ENCODE peak calls at places on chromosome 15, in four cellular contexts. One of them, this sample, is unnamed.
A peak's percentile ranks its signal among the peaks of the same experiment; 100 is the strongest.

GRCh38 chr15:76107169-76107568 is 47.4 kb downstream of the TMEM266 start:
- DNase-seq in IMR-90: no peak
- DNase-seq in GM23338: no peak
- DNase-seq in K562: no peak
- DNase-seq in this sample: no peak

GRCh38 chr15:100893964-100894295 is 14.3 kb downstream of the ALDH1A3 start:
- DNase-seq in IMR-90: no peak
- DNase-seq in GM23338: no peak
- DNase-seq in K562: no peak
- DNase-seq in this sample: no peak

GRCh38 chr15:78319588-78319987 is 20.2 kb upstream of the SKIC8 start:
- DNase-seq in IMR-90: no peak
- DNase-seq in GM23338: no peak
- DNase-seq in K562: no peak
- DNase-seq in this sample: no peak

GRCh38 chr15:21261396-21261964 is 178.8 kb downstream of the POTEB3 start:
- DNase-seq in IMR-90: no peak
- DNase-seq in GM23338: no peak
- DNase-seq in K562: no peak
- DNase-seq in this sample: no peak

GRCh38 chr15:60551781-60552161 is 72.8 kb upstream of the ICE2 start:
- DNase-seq in IMR-90: no peak
- DNase-seq in GM23338: peak; percentile 52
- DNase-seq in K562: no peak
- DNase-seq in this sample: no peak

GRCh38 chr15:25416693-25417092 is 22.1 kb downstream of the UBE3A start:
- DNase-seq in IMR-90: peak; percentile 24
- DNase-seq in GM23338: no peak
- DNase-seq in K562: no peak
- DNase-seq in this sample: peak; percentile 34

GRCh38 chr15:45133561-45133920 is 3.7 kb downstream of the DUOX1 start:
- DNase-seq in IMR-90: no peak
- DNase-seq in GM23338: no peak
- DNase-seq in K562: no peak
- DNase-seq in this sample: no peak

GRCh38 chr15:50786871-50787270 is 21.4 kb upstream of the SPPL2A start:
- DNase-seq in IMR-90: no peak
- DNase-seq in GM23338: no peak
- DNase-seq in K562: no peak
- DNase-seq in this sample: no peak

GRCh38 chr15:60649845-60650548 is 171.1 kb upstream of the ICE2 start:
- DNase-seq in IMR-90: peak; percentile 37
- DNase-seq in GM23338: peak; percentile 74
- DNase-seq in K562: no peak
- DNase-seq in this sample: no peak

GRCh38 chr15:78280289-78281072 is 16.1 kb downstream of the DNAJA4 start:
- DNase-seq in IMR-90: peak; percentile 65
- DNase-seq in GM23338: no peak
- DNase-seq in K562: no peak
- DNase-seq in this sample: no peak

GRCh38 chr15:85354432-85354831 is 26.0 kb upstream of the AKAP13 start:
- DNase-seq in IMR-90: peak; percentile 77
- DNase-seq in GM23338: no peak
- DNase-seq in K562: no peak
- DNase-seq in this sample: no peak

GRCh38 chr15:100235030-100235617 is 106.7 kb downstream of the ADAMTS17 start:
- DNase-seq in IMR-90: no peak
- DNase-seq in GM23338: no peak
- DNase-seq in K562: peak; percentile 50
- DNase-seq in this sample: no peak

GRCh38 chr15:84715442-84716035 is 400 bp downstream of the SEC11A start:
- DNase-seq in IMR-90: peak; percentile 28
- DNase-seq in GM23338: peak; percentile 54
- DNase-seq in K562: peak; percentile 24
- DNase-seq in this sample: peak; percentile 53

GRCh38 chr15:52329980-52330379 is 34.4 kb upstream of the MYO5C start:
- DNase-seq in IMR-90: no peak
- DNase-seq in GM23338: no peak
- DNase-seq in K562: no peak
- DNase-seq in this sample: no peak

GRCh38 chr15:100897873-100898490 is 18.4 kb downstream of the ALDH1A3 start:
- DNase-seq in IMR-90: no peak
- DNase-seq in GM23338: no peak
- DNase-seq in K562: no peak
- DNase-seq in this sample: no peak

GRCh38 chr15:44261007-44261706 is 27.4 kb upstream of the GOLM2 start:
- DNase-seq in IMR-90: no peak
- DNase-seq in GM23338: peak; percentile 84
- DNase-seq in K562: no peak
- DNase-seq in this sample: peak; percentile 57

GRCh38 chr15:29129221-29129620 is 140.4 kb downstream of the NSMCE3 start:
- DNase-seq in IMR-90: no peak
- DNase-seq in GM23338: no peak
- DNase-seq in K562: no peak
- DNase-seq in this sample: no peak

GRCh38 chr15:84911879-84912660 is 27.6 kb downstream of the SLC28A1 start:
- DNase-seq in IMR-90: peak; percentile 99
- DNase-seq in GM23338: no peak
- DNase-seq in K562: peak; percentile 39
- DNase-seq in this sample: no peak

GRCh38 chr15:69098688-69099087 is 61.7 kb upstream of the GLCE start:
- DNase-seq in IMR-90: no peak
- DNase-seq in GM23338: no peak
- DNase-seq in K562: no peak
- DNase-seq in this sample: peak; percentile 29

GRCh38 chr15:73685981-73686380 is 1.8 kb downstream of the CD276 start:
- DNase-seq in IMR-90: no peak
- DNase-seq in GM23338: no peak
- DNase-seq in K562: no peak
- DNase-seq in this sample: no peak
- H3K4me2 ChIP-seq in IMR-90: peak overlapping the region; percentile 94
- H3K4me2 ChIP-seq in GM23338: peak overlapping the region; percentile 86
- H3K4me2 ChIP-seq in K562: no peak overlapping the region
- H3K4me2 ChIP-seq in this sample: peak overlapping the region; percentile 81

DNA sequence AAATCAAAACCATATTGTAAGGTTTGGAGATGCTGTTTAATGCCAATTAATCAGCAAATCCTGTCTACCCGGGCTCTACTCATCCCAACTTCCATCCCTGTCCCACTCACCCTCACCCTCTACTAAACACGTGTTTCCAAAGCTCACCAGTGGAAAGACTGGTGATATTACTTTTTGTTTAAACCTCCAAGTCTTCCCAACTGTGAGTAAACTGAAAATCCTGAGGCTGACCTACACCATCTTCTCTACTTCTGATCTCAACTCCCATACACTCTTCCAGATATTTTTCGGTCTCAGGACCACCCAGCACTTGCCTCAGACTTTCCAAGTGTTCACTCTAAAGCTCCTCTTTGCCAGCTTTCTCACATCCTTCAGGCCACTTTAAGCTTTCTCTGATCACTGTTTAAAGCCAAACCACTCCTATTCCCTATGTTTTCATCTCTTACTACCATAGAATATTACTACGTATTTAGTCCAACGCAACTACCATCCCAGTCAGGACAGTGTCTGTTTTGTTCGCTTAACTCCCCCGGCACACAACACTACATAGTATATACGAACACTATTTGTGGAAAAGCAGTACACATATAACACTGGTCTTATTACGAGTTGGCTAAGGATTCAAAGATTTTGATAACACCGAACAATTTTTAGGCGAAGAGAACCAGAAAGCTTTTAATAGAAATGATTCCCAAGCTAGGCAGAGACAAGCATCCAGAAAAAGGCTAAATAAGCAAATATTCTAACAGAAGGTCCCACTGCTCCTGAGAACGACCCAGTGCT is 684 bp downstream of the RPL4 start:
- DNase-seq in IMR-90: no peak
- DNase-seq in GM23338: no peak
- DNase-seq in K562: no peak
- DNase-seq in this sample: no peak
- H3K27ac ChIP-seq in IMR-90: peak overlapping the region; percentile 95
- H3K27ac ChIP-seq in GM23338: peak overlapping the region; percentile 81
- H3K27ac ChIP-seq in K562: peak overlapping the region; percentile 97
- H3K27ac ChIP-seq in this sample: no peak overlapping the region

DNA sequence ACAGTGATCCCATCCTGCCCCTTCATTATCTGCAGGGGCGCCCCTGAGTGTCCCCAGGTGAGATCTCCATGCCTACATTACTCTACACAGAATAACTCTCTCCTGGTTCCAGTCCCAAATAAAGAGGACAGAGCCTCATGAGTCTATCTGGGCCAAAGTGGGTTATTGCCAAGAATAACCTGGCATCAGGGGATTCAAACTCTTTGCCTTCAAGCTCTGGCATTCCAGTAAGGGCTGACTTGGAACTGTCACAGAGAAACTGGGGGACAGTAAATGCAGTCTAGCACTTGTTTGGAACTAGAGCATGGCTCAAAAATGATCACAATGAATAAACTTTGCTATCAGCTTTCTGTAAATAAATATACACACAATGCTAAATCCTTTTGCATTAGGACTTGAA is 30.3 kb downstream of the GJD2 start:
- DNase-seq in IMR-90: no peak
- DNase-seq in GM23338: no peak
- DNase-seq in K562: no peak
- DNase-seq in this sample: no peak
- H3K4me2 ChIP-seq in IMR-90: no peak overlapping the region
- H3K4me2 ChIP-seq in GM23338: no peak overlapping the region
- H3K4me2 ChIP-seq in K562: no peak overlapping the region
- H3K4me2 ChIP-seq in this sample: no peak overlapping the region

DNA sequence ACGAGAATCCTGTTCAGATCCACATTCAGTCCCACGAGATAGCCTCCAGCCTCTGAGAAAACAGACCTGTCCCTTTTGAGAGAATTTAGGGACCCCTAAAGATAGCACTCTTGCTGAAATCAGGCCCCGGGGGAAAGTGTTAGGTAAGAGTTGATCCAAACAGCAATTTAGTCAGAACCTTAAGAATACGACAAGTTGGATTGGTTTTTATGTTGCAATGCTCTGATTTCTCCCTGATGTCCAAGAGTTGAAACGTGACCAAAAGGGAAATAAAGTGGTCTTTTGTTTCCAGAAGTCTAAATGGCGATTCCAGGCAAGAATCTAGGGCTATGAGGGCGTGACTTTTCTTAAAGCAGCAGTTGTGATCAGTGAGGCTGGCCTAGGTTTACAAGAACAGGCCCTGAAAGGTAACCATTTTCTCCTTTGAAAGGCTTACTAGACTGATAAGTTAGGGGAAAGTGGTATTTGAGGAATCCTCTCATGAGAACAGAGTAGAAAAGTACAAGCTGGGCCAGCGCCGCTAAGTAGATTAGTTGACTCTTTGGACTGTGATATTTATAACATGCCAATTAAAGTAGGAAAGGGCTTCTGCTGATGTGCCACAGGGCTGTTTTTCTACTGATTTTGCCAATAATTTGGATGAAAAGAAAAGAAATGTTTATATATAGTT is 4.9 kb downstream of the MAN2A2 start:
- DNase-seq in IMR-90: no peak
- DNase-seq in GM23338: no peak
- DNase-seq in K562: no peak
- DNase-seq in this sample: no peak
- H3K27ac ChIP-seq in IMR-90: no peak overlapping the region
- H3K27ac ChIP-seq in GM23338: no peak overlapping the region
- H3K27ac ChIP-seq in K562: no peak overlapping the region
- H3K27ac ChIP-seq in this sample: no peak overlapping the region